ENCODE peak calls at places on chromosomes 12 and 14, in seven cellular contexts. G is RWPE2, O is kidney epithelial cell, X is body of pancreas, U is HFF-Myc, K is fibroblast of pulmonary artery, F is astrocyte of the spinal cord. R is an unnamed sample.

GRCh38 chr12:113471619-113472171 is at the start of gene LHX5:
- DNase-seq in G (no peak), F (no peak), O (no peak), K (no peak), U (no peak), X (no peak), R (no peak)

GRCh38 chr12:3725267-3726115 is 27.4 kb downstream of the CRACR2A start:
- DNase-seq in O (no peak), U (no peak), G (no peak), X (no peak), K (peak), F (no peak), R (no peak)

GRCh38 chr12:5654019-5654418 is 222.1 kb downstream of the NTF3 start:
- DNase-seq in X (no peak), O (no peak), K (no peak), F (no peak), G (no peak), U (no peak), R (no peak)

GRCh38 chr12:88520436-88520820 is 59.8 kb downstream of the KITLG start:
- DNase-seq in O (no peak), X (no peak), K (peak), U (no peak), G (no peak), F (peak), R (no peak)

GRCh38 chr14:99524091-99524661 is 43.0 kb downstream of the CCNK start:
- DNase-seq in O (no peak), G (peak), K (no peak), U (no peak), F (peak), X (no peak), R (peak)

GRCh38 chr12:116958402-116959197 is 47.9 kb downstream of the FBXW8 start:
- DNase-seq in G (no peak), X (no peak), F (peak), U (no peak), O (no peak), K (no peak), R (no peak)

GRCh38 chr14:31420013-31420318 is 384 bp downstream of the HEATR5A start:
- DNase-seq in F (no peak), G (peak), U (no peak), K (no peak), O (no peak), X (peak), R (peak)

GRCh38 chr14:77314043-77314442 is 6.6 kb downstream of the POMT2 start:
- DNase-seq in U (peak), K (peak), X (no peak), O (peak), F (peak), G (peak), R (no peak)

GRCh38 chr12:70456953-70457352 is 90.9 kb downstream of the KCNMB4 start:
- DNase-seq in K (no peak), U (no peak), F (no peak), X (no peak), G (no peak), O (no peak), R (no peak)
- TF ChIP-seq CTCF in K (no peak), U (no peak), F (no peak), X (no peak), G (no peak), O (no peak), R (no peak)

GRCh38 chr12:79685068-79685467 is 5.7 kb downstream of the PAWR start:
- DNase-seq in F (peak), X (no peak), G (no peak), U (no peak), O (no peak), K (peak), R (no peak)
- H3K4me3 ChIP-seq in F (no peak), X (no peak), G (no peak), U (no peak), O (no peak), K (no peak), R (no peak)

GRCh38 chr12:120640840-120641833 is 711 bp downstream of the CABP1 start:
- DNase-seq in U (no peak), K (peak), F (peak), X (peak), O (no peak), G (no peak), R (peak)
- TF ChIP-seq CTCF in U (no peak), K (no peak), F (no peak), X (no peak), O (no peak), G (no peak), R (no peak)

GRCh38 chr12:46963977-46964376 is 115.4 kb upstream of the PCED1B start:
- DNase-seq in O (no peak), K (peak), U (no peak), G (peak), F (peak), X (no peak), R (peak)
- H3K4me3 ChIP-seq in O (no peak), K (no peak), U (no peak), G (no peak), F (no peak), X (no peak), R (no peak)

GRCh38 chr14:93115920-93116675 is at the start of gene ITPK1:
- DNase-seq in O (no peak), K (peak), F (peak), X (peak), U (no peak), G (no peak), R (peak)
- TF ChIP-seq CTCF in O (peak), K (no peak), F (peak), X (peak), U (no peak), G (peak), R (peak)

GRCh38 chr12:46523446-46523845 is 150.9 kb upstream of the SLC38A2 start:
- DNase-seq in U (no peak), F (no peak), G (no peak), X (no peak), O (no peak), K (no peak), R (no peak)
- H3K4me3 ChIP-seq in U (peak), F (no peak), G (no peak), X (no peak), O (no peak), K (peak), R (no peak)

R was measured in heart left ventricle.